ENCODE peak calls at places on chromosomes 6 and 20, in nine cellular contexts. C, O, N, A, V, T, S, Y and B are unnamed samples.

GRCh38 chr6:3457710-3458605 is 1.1 kb upstream of the SLC22A23 start:
- DNase-seq in A (peak; percentile 14), C (peak; percentile 76), V (peak; percentile 27), N (no peak), Y (peak; percentile 57), O (peak; percentile 28), S (no peak), T (peak; percentile 63), B (no peak)

GRCh38 chr6:140542858-140543257 is 1168.4 kb upstream of the CITED2 start:
- DNase-seq in A (no peak), C (no peak), T (no peak), O (no peak), Y (no peak), N (no peak), S (no peak), V (no peak), B (no peak)

GRCh38 chr6:113901482-113901881 is 44.3 kb downstream of the MARCKS start:
- DNase-seq in S (no peak), C (no peak), N (no peak), Y (no peak), T (no peak), A (no peak), O (no peak), V (peak; percentile 71), B (no peak)

GRCh38 chr6:40020166-40020565 is 85.9 kb upstream of the MOCS1 start:
- DNase-seq in A (no peak), O (no peak), N (no peak), S (no peak), V (no peak), C (no peak), T (no peak), Y (no peak), B (no peak)

GRCh38 chr20:49447946-49448809 is 34.3 kb downstream of the KCNB1 start:
- DNase-seq in S (no peak), A (peak; percentile 26), C (no peak), T (no peak), Y (peak; percentile 57), V (peak; percentile 34), O (no peak), N (no peak), B (no peak)

GRCh38 chr20:38764563-38765355 is 16.5 kb downstream of the ACTR5 start:
- DNase-seq in Y (no peak), O (peak; percentile 60), V (peak; percentile 97), S (peak; percentile 86), N (no peak), C (no peak), A (no peak), T (peak; percentile 86), B (no peak)

GRCh38 chr6:83824388-83824801 is 28.8 kb upstream of the RIPPLY2 start:
- DNase-seq in Y (no peak), V (peak; percentile 33), N (no peak), A (no peak), C (no peak), O (no peak), S (no peak), T (peak; percentile 11), B (no peak)

GRCh38 chr20:21739682-21740081 is 34.2 kb downstream of the PAX1 start:
- DNase-seq in N (no peak), V (no peak), O (no peak), A (no peak), S (no peak), C (no peak), T (no peak), Y (no peak), B (no peak)

GRCh38 chr6:7176208-7176607 is 68.4 kb downstream of the RREB1 start:
- DNase-seq in S (no peak), V (no peak), A (no peak), C (no peak), Y (no peak), T (no peak), O (no peak), N (no peak), B (no peak)

GRCh38 chr6:75483136-75483952 is 10.3 kb downstream of the FILIP1 start:
- DNase-seq in A (no peak), Y (no peak), N (no peak), T (no peak), C (no peak), O (no peak), S (no peak), V (no peak), B (no peak)

GRCh38 chr6:150584065-150584464 is 15.6 kb upstream of the PLEKHG1 start:
- DNase-seq in S (no peak), Y (no peak), O (no peak), V (no peak), N (no peak), T (no peak), C (no peak), A (no peak), B (no peak)
- H3K27ac ChIP-seq in S (no peak overlapping the region), Y (no peak overlapping the region), O (no peak overlapping the region), V (no peak overlapping the region), N (no peak overlapping the region), T (no peak overlapping the region), C (no peak overlapping the region), A (no peak overlapping the region), B (no peak overlapping the region)

DNA sequence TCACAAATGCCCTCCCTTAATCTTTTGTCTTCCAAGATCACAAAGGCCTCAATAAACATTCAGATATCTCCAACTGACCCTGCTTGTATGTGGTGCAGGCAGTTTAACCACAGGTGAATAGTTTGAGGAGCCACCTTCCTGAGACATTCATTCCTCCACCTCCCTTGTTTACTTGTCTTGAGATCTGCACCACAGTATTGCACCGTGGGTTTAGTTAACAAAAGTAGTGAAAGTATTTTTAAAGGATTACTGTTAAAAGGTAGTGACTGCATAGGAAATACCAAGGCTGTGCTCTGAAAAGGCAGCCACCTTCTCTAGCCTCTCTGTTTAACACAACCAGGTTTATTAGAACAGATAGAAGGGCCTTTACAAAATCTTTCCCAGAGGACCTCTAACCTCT is 46.5 kb downstream of the SESN1 start:
- DNase-seq in Y (no peak), V (no peak), S (no peak), T (no peak), N (no peak), O (no peak), C (no peak), A (no peak), B (no peak)
- H3K27ac ChIP-seq in Y (peak overlapping the region; percentile 19), V (no peak overlapping the region), S (no peak overlapping the region), T (no peak overlapping the region), N (no peak overlapping the region), O (no peak overlapping the region), C (no peak overlapping the region), A (no peak overlapping the region), B (no peak overlapping the region)

DNA sequence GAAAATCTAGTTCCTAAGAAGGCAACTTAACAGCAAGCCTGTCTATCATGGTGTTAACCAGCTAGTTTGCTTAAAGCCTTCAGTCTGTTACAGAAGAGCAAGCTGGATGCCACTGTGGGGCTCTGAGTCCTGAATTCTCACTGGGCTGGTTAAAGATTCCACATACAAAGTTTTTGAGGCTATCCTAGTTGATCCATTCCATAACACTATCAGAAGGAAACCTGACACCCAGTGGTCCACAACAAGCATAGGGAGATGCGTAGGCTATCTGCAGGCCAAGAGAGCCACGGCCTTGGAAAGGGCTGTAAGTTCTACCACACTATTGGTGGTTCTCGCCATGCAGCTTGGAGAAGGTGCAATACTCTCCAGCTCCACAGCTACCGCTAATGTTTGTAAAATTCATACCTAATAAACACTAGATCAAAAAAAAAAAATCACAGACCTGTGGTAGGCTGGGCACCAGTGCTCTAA is 420 bp upstream of the MCCD1 start:
- DNase-seq in V (no peak), N (no peak), A (no peak), O (no peak), T (no peak), Y (no peak), C (no peak), S (no peak), B (no peak)
- H3K27ac ChIP-seq in V (no peak overlapping the region), N (no peak overlapping the region), A (no peak overlapping the region), O (no peak overlapping the region), T (no peak overlapping the region), Y (no peak overlapping the region), C (no peak overlapping the region), S (no peak overlapping the region), B (no peak overlapping the region)

GRCh38 chr6:93900142-93900541 is 480.8 kb upstream of the EPHA7 start:
- DNase-seq in N (no peak), Y (no peak), T (no peak), A (no peak), O (no peak), C (no peak), S (no peak), V (no peak), B (no peak)

GRCh38 chr6:93894521-93894920 is 475.2 kb upstream of the EPHA7 start:
- DNase-seq in V (peak; percentile 0), N (no peak), T (no peak), S (no peak), Y (no peak), O (no peak), A (no peak), C (no peak), B (no peak)

GRCh38 chr6:93896081-93896480 is 476.7 kb upstream of the EPHA7 start:
- DNase-seq in Y (no peak), N (no peak), C (no peak), T (no peak), O (no peak), S (no peak), V (no peak), A (no peak), B (no peak)
- H3K27ac ChIP-seq in Y (no peak overlapping the region), N (no peak overlapping the region), C (no peak overlapping the region), T (no peak overlapping the region), O (no peak overlapping the region), S (no peak overlapping the region), V (no peak overlapping the region), A (no peak overlapping the region), B (no peak overlapping the region)

DNA sequence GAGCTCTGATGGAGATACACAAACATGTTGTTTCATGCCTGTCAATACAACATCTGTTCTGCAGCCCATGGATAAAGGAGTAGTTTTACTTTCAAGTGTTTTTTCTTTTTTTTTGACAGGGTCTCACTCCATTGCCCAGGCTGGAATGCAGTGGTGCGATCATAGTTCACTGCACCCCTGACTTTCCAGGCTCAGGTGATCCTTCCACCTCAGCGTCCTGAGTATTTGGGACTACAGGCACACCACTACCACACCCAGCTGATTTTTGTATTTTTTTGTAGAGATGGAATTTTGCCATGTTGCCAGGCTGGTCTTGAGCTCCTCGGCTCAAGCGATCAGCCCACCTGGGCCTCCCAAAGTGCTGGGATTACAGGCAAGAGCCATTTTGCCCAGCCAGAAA is 97.0 kb downstream of the SMAP1 start:
- DNase-seq in Y (no peak), O (no peak), N (no peak), T (no peak), A (no peak), C (no peak), S (no peak), V (no peak), B (no peak)
- H3K27ac ChIP-seq in Y (no peak overlapping the region), O (no peak overlapping the region), N (no peak overlapping the region), T (no peak overlapping the region), A (no peak overlapping the region), C (no peak overlapping the region), S (no peak overlapping the region), V (no peak overlapping the region), B (no peak overlapping the region)